ENCODE peak calls at places on chromosomes 12 and 14, in eight cellular contexts. V is hippocampal formation; B is activated T-cell treated with anti-CD3 and anti-CD28 coated beads, Interleukin-2, amount 50 U/mL, for 1 hour; U is endothelial cell; C is T-helper 2 cell; S is A549; Y is cardiac fibroblast; N is pulmonary artery endothelial cell. X is an unnamed sample.

GRCh38 chr12:108583971-108584370 is 13.9 kb downstream of the TMEM119 start:
- DNase-seq in Y (no peak), V (no peak), N (no peak), C (no peak), U (no peak), B (no peak), S (no peak), X (no peak)

GRCh38 chr14:100117647-100118376 is 41.6 kb downstream of the DEGS2 start:
- DNase-seq in V (no peak), C (no peak), U (no peak), S (no peak), Y (no peak), B (no peak), N (no peak), X (no peak)

GRCh38 chr12:117850048-117850447 is 118.7 kb downstream of the KSR2 start:
- DNase-seq in B (no peak), S (peak), U (peak), C (peak), Y (peak), V (peak), N (no peak), X (peak)

GRCh38 chr12:120886194-120887018 is 17.8 kb downstream of the SPPL3 start:
- DNase-seq in U (no peak), Y (no peak), V (no peak), S (no peak), B (no peak), C (peak), N (no peak), X (no peak)

GRCh38 chr12:109461049-109461845 is 15.9 kb downstream of the KCTD10 start:
- DNase-seq in B (no peak), C (no peak), Y (peak), S (no peak), U (no peak), N (no peak), V (no peak), X (no peak)

GRCh38 chr12:20483776-20484175 is 115.4 kb downstream of the PDE3A start:
- DNase-seq in B (no peak), U (no peak), V (no peak), S (no peak), C (no peak), N (peak), Y (peak), X (no peak)

GRCh38 chr14:71675902-71676291 is 256.3 kb upstream of the RGS6 start:
- DNase-seq in Y (no peak), N (no peak), V (no peak), B (no peak), S (no peak), C (no peak), U (no peak), X (no peak)

GRCh38 chr14:105519946-105520698 is 6.3 kb upstream of the TMEM121 start:
- DNase-seq in S (no peak), U (no peak), B (no peak), C (no peak), V (no peak), N (no peak), Y (no peak), X (no peak)

GRCh38 chr12:15268927-15269552 is 47.8 kb upstream of the RERG start:
- DNase-seq in S (peak), N (peak), V (peak), U (peak), B (peak), Y (peak), C (peak), X (peak)

GRCh38 chr12:100184549-100184948 is 16.1 kb upstream of the ACTR6 start:
- DNase-seq in B (no peak), Y (peak), C (no peak), S (no peak), V (no peak), N (no peak), U (no peak), X (no peak)